ENCODE peak calls at places on chromosomes 11 and 22, in five cellular contexts. I is cardiac muscle cell, G is suprapubic skin, P is prostate gland, E is fibroblast of lung. T is an unnamed sample.

GRCh38 chr22:50342651-50343540 is at the start of gene PPP6R2:
- DNase-seq in I (peak; percentile 87), G (peak; percentile 82), P (peak; percentile 76), E (peak; percentile 51), T (no peak)

GRCh38 chr11:66668653-66669430 is 8.8 kb downstream of the RBM4B start:
- DNase-seq in I (no peak), G (no peak), P (no peak), E (no peak), T (no peak)

GRCh38 chr11:47631473-47631872 is 10.9 kb downstream of the MTCH2 start:
- DNase-seq in I (peak; percentile 37), G (no peak), P (no peak), E (no peak), T (no peak)

GRCh38 chr22:50535113-50535512 is 5.3 kb upstream of the TYMP start:
- DNase-seq in I (no peak), G (no peak), P (no peak), E (no peak), T (no peak)

GRCh38 chr11:125236072-125236825 is 71.7 kb downstream of the PKNOX2 start:
- DNase-seq in I (no peak), G (no peak), P (no peak), E (no peak), T (no peak)

GRCh38 chr22:32818446-32819115 is 17.1 kb downstream of the TIMP3 start:
- DNase-seq in I (peak; percentile 75), G (peak; percentile 39), P (no peak), E (no peak), T (no peak)

GRCh38 chr11:113880966-113881365 is 5.6 kb upstream of the USP28 start:
- DNase-seq in I (no peak), G (no peak), P (no peak), E (no peak), T (no peak)

GRCh38 chr11:12087075-12087775 is 23.2 kb upstream of the MICAL2 start:
- DNase-seq in I (no peak), G (peak; percentile 65), P (no peak), E (peak; percentile 82), T (no peak)

GRCh38 chr11:83004855-83005556 is 66.7 kb downstream of the RAB30 start:
- DNase-seq in I (no peak), G (no peak), P (no peak), E (no peak), T (no peak)

GRCh38 chr11:63769044-63769718 is 606 bp upstream of the ZFTA start:
- DNase-seq in I (peak; percentile 51), G (peak; percentile 70), P (no peak), E (no peak), T (no peak)

GRCh38 chr11:121563900-121564822 is 111.4 kb upstream of the SORL1-AS1 start:
- DNase-seq in I (no peak), G (no peak), P (no peak), E (peak; percentile 21), T (no peak)

GRCh38 chr11:119031912-119032280 is 1.2 kb upstream of the SLC37A4 start:
- DNase-seq in I (no peak), G (no peak), P (no peak), E (no peak), T (no peak)

GRCh38 chr11:47906066-47906465 is 57.9 kb upstream of the NUP160 start:
- DNase-seq in I (no peak), G (no peak), P (no peak), E (no peak), T (no peak)

GRCh38 chr11:19225123-19225522 is 15.6 kb downstream of the E2F8 start:
- DNase-seq in I (no peak), G (no peak), P (no peak), E (no peak), T (no peak)

GRCh38 chr22:43007519-43008102 is 7.3 kb downstream of the PACSIN2 start:
- DNase-seq in I (peak; percentile 55), G (no peak), P (no peak), E (no peak), T (no peak)

GRCh38 chr11:17012712-17013547 is 1.3 kb downstream of the PLEKHA7 start:
- DNase-seq in I (peak; percentile 64), G (no peak), P (peak; percentile 27), E (peak; percentile 72), T (no peak)

GRCh38 chr11:69913591-69914285 is 94.5 kb upstream of the FGF3 start:
- DNase-seq in I (no peak), G (peak; percentile 50), P (no peak), E (no peak), T (no peak)

GRCh38 chr11:103433380-103433779 is 324.2 kb downstream of the DYNC2H1 start:
- DNase-seq in I (no peak), G (no peak), P (no peak), E (peak; percentile 91), T (peak; percentile 68)

GRCh38 chr11:120565436-120566155 is 54.0 kb downstream of the GRIK4 start:
- DNase-seq in I (no peak), G (no peak), P (no peak), E (no peak), T (no peak)

GRCh38 chr11:120564573-120565301 is 53.2 kb downstream of the GRIK4 start:
- DNase-seq in I (peak; percentile 57), G (no peak), P (no peak), E (peak; percentile 31), T (no peak)

GRCh38 chr11:120561286-120561685 is 49.7 kb downstream of the GRIK4 start:
- DNase-seq in I (no peak), G (peak; percentile 27), P (no peak), E (no peak), T (no peak)

GRCh38 chr11:120563698-120564572 is 52.4 kb downstream of the GRIK4 start:
- DNase-seq in I (peak; percentile 42), G (no peak), P (no peak), E (peak; percentile 28), T (no peak)

DNA sequence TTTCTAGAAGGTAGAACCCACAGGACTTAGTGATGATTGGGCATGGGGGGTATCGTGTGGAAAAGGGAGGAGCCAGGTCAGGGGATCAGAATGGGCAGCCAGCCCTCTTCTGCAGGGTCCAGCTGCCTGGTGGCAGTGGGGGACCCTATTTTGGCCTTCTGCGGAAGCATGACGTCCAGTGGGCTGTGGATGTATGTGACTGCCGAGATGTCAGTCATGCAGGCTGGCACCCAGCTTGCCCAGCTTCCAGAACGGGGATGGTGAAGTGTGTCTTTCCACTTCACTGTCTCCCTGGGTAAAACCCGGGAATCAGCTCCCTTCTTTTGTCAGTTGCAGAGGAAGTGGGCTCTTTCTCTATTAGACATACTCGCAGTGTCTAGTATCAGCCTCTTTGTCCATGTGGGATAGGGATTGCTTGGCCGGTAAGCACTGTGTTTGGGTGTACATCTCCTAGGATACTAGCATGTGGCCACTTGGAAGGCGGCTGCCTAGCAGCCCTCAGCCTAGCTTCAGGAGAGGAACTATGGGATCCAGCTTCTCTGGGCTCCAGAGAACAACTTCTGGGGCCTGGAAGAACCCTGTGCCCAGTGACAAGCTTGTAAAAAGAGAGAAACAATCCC is 51.4 kb downstream of the GRIK4 start:
- DNase-seq in I (no peak), G (no peak), P (no peak), E (no peak), T (no peak)
- H3K4me3 ChIP-seq in I (no peak overlapping the region), G (no peak overlapping the region), P (no peak overlapping the region), E (no peak overlapping the region), T (no peak overlapping the region)

DNA sequence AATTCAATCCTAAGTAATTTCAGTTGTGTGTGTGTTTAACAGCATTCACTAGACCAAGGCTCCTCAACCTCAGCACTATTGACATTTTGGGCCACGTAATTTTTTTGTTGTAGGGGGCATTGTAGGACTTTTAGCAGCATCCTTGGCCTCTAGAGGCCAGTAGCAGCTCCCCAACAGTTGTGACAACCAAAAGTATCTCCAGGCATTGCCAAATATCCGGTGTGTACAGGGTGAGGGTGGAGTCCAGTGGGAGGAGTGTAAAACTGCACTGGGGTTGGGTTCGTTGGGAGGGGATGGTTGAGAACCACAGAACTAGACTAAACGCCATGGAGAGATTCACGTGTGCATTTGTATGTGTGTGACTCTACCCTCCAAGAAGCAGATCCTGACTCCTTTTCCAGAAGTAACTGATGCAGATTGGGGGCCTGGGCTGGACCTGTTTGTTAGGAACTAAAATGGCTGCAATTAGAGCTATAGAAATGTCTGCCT is 5.9 kb upstream of the PHF21A start:
- DNase-seq in I (no peak), G (no peak), P (no peak), E (peak; percentile 80), T (no peak)
- TF ChIP-seq CTCF in I (peak; percentile 68), G (no peak), P (no peak), E (peak; percentile 38), T (peak; percentile 61)

GRCh38 chr11:8683115-8683807 is 669 bp downstream of the RPL27A start:
- DNase-seq in I (no peak), G (peak; percentile 71), P (no peak), E (no peak), T (no peak)

GRCh38 chr11:8685306-8685705 is 2.7 kb downstream of the RPL27A start:
- DNase-seq in I (no peak), G (no peak), P (no peak), E (no peak), T (no peak)

GRCh38 chr11:8685820-8686219 is 3.2 kb downstream of the RPL27A start:
- DNase-seq in I (no peak), G (no peak), P (no peak), E (no peak), T (no peak)

GRCh38 chr11:8686325-8686724 is 3.7 kb downstream of the RPL27A start:
- DNase-seq in I (no peak), G (no peak), P (no peak), E (no peak), T (no peak)

DNA sequence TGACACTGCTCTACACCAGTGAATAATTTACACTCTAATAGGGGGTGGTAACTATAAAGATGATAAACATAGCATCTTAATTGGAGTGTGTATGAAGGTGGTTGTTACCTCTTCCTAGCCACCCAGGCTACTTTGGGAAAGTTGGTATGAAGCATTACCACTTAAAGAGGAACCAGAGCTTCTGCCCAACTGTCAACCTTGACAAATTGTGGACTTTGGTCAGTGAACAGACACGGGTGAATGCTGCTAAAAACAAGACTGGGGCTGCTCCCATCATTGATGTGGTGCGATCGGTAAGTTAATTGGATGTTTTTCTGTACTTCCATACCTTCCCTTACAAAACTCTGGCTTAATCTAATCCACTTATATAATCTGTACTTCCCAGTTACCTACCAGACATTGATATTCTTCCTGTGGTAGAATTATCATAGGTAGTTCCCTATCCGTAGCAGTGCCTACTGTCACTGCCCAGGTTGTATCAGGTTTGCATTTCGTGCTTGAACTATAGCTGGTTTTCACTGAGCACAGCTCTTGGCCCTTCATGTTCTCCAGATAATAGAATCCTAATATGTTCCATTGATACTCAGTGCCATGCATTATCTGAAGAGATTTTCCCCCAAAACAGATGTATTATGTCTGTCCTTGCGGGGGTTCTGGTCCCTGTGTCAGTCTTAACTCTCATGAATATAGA is 2.2 kb downstream of the RPL27A start:
- DNase-seq in I (no peak), G (no peak), P (no peak), E (no peak), T (no peak)
- H3K4me3 ChIP-seq in I (no peak overlapping the region), G (peak overlapping the region; percentile 88), P (no peak overlapping the region), E (peak overlapping the region; percentile 95), T (peak overlapping the region; percentile 92)

DNA sequence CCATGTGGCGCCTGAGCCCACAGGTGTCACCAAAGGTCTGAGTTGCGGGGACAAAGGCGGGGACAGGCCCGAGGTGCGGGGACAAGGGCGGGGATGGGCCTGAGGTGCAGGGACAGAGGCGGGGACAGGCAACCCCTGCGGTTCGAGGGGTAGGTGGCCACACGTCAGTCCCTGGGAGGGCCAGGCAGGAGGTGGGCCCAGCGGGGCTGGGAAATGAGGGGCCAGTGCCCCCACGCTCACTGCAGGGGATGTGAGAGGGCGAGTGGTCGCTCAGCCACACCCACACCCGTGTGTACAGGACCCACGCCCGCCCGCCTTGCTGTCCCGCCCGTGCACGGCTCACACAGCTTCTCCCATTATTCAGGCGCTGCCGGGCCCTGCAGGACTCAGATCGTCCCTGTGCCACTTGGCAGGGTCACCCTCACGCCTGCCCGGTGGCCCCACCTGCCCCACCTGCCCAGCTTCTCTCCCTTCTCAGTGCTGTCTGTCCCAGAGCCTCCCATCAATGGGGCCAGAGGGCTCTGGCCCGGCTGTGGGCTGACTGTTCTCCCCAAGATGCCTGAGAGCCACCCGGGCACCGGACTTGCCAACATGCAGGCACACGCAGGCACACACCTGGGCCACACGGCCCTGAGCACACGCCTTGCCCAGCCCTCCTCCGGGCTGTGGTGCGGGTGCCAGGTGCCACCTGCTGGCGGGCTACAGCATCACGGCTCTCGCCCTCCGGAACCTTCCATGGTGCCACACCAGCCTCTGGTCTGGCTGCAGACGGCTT is 14.2 kb upstream of the MUC6 start:
- DNase-seq in I (peak; percentile 70), G (peak; percentile 67), P (peak; percentile 78), E (peak; percentile 48), T (no peak)
- TF ChIP-seq CTCF in I (peak; percentile 87), G (peak; percentile 76), P (peak; percentile 99), E (peak; percentile 66), T (peak; percentile 95)